ENCODE peak calls at places on chromosomes 6 and 20, in seven cellular contexts. One of them, this sample, is unnamed.

GRCh38 chr6:1729133-1729751 is 119.5 kb downstream of the FOXC1 start:
- DNase-seq in mesothelial cell of epicardium: no peak
- DNase-seq in left ventricle myocardium inferior: no peak
- DNase-seq in T-helper 2 cell: no peak
- DNase-seq in activated CD4-positive, alpha-beta T cell treated with anti-CD3 and anti-CD28 coated beads, Interleukin-2, amount 50 U/mL, for 1 hour: no peak
- DNase-seq in RPMI7951: no peak
- DNase-seq in Karpas-422: no peak
- DNase-seq in this sample: no peak

GRCh38 chr20:50534567-50534966 is 24.4 kb downstream of the PTPN1 start:
- DNase-seq in left ventricle myocardium inferior: no peak
- DNase-seq in activated CD4-positive, alpha-beta T cell treated with anti-CD3 and anti-CD28 coated beads, Interleukin-2, amount 50 U/mL, for 1 hour: no peak
- DNase-seq in RPMI7951: peak; percentile 68
- DNase-seq in Karpas-422: no peak
- DNase-seq in T-helper 2 cell: no peak
- DNase-seq in mesothelial cell of epicardium: no peak
- DNase-seq in this sample: no peak

GRCh38 chr6:85405175-85405852 is 44.6 kb upstream of the NT5E start:
- DNase-seq in Karpas-422: no peak
- DNase-seq in activated CD4-positive, alpha-beta T cell treated with anti-CD3 and anti-CD28 coated beads, Interleukin-2, amount 50 U/mL, for 1 hour: no peak
- DNase-seq in left ventricle myocardium inferior: no peak
- DNase-seq in T-helper 2 cell: no peak
- DNase-seq in mesothelial cell of epicardium: no peak
- DNase-seq in RPMI7951: peak; percentile 40
- DNase-seq in this sample: no peak

GRCh38 chr6:122530440-122531046 is 58.9 kb upstream of the SERINC1 start:
- DNase-seq in RPMI7951: peak; percentile 61
- DNase-seq in T-helper 2 cell: peak; percentile 10
- DNase-seq in left ventricle myocardium inferior: no peak
- DNase-seq in Karpas-422: peak; percentile 87
- DNase-seq in activated CD4-positive, alpha-beta T cell treated with anti-CD3 and anti-CD28 coated beads, Interleukin-2, amount 50 U/mL, for 1 hour: peak; percentile 48
- DNase-seq in mesothelial cell of epicardium: no peak
- DNase-seq in this sample: peak; percentile 18

GRCh38 chr6:37083243-37084138 is 78.0 kb downstream of the FGD2 start:
- DNase-seq in mesothelial cell of epicardium: no peak
- DNase-seq in left ventricle myocardium inferior: peak; percentile 82
- DNase-seq in Karpas-422: no peak
- DNase-seq in T-helper 2 cell: no peak
- DNase-seq in RPMI7951: peak; percentile 79
- DNase-seq in activated CD4-positive, alpha-beta T cell treated with anti-CD3 and anti-CD28 coated beads, Interleukin-2, amount 50 U/mL, for 1 hour: no peak
- DNase-seq in this sample: peak; percentile 83

GRCh38 chr20:7358670-7359069 is 581.6 kb downstream of the HAO1 start:
- DNase-seq in left ventricle myocardium inferior: no peak
- DNase-seq in RPMI7951: no peak
- DNase-seq in T-helper 2 cell: no peak
- DNase-seq in mesothelial cell of epicardium: no peak
- DNase-seq in Karpas-422: no peak
- DNase-seq in activated CD4-positive, alpha-beta T cell treated with anti-CD3 and anti-CD28 coated beads, Interleukin-2, amount 50 U/mL, for 1 hour: no peak
- DNase-seq in this sample: no peak

GRCh38 chr6:33384581-33385020 is 7.0 kb upstream of the KIFC1 start:
- DNase-seq in mesothelial cell of epicardium: no peak
- DNase-seq in Karpas-422: peak; percentile 37
- DNase-seq in RPMI7951: peak; percentile 71
- DNase-seq in activated CD4-positive, alpha-beta T cell treated with anti-CD3 and anti-CD28 coated beads, Interleukin-2, amount 50 U/mL, for 1 hour: no peak
- DNase-seq in T-helper 2 cell: no peak
- DNase-seq in left ventricle myocardium inferior: no peak
- DNase-seq in this sample: no peak

GRCh38 chr6:79077680-79078056 is 386 bp downstream of the PHIP start:
- DNase-seq in RPMI7951: no peak
- DNase-seq in T-helper 2 cell: no peak
- DNase-seq in Karpas-422: peak; percentile 88
- DNase-seq in left ventricle myocardium inferior: no peak
- DNase-seq in activated CD4-positive, alpha-beta T cell treated with anti-CD3 and anti-CD28 coated beads, Interleukin-2, amount 50 U/mL, for 1 hour: no peak
- DNase-seq in mesothelial cell of epicardium: no peak
- DNase-seq in this sample: no peak

GRCh38 chr20:34581341-34582189 is 23.0 kb downstream of the MAP1LC3A start:
- DNase-seq in left ventricle myocardium inferior: peak; percentile 42
- DNase-seq in T-helper 2 cell: no peak
- DNase-seq in Karpas-422: no peak
- DNase-seq in mesothelial cell of epicardium: no peak
- DNase-seq in activated CD4-positive, alpha-beta T cell treated with anti-CD3 and anti-CD28 coated beads, Interleukin-2, amount 50 U/mL, for 1 hour: no peak
- DNase-seq in RPMI7951: peak; percentile 53
- DNase-seq in this sample: no peak

GRCh38 chr20:18431206-18431605 is 35.6 kb downstream of the DZANK1 start:
- DNase-seq in RPMI7951: no peak
- DNase-seq in Karpas-422: no peak
- DNase-seq in activated CD4-positive, alpha-beta T cell treated with anti-CD3 and anti-CD28 coated beads, Interleukin-2, amount 50 U/mL, for 1 hour: no peak
- DNase-seq in left ventricle myocardium inferior: no peak
- DNase-seq in mesothelial cell of epicardium: no peak
- DNase-seq in T-helper 2 cell: no peak
- DNase-seq in this sample: no peak

GRCh38 chr20:22400440-22400839 is 183.9 kb downstream of the FOXA2 start:
- DNase-seq in T-helper 2 cell: no peak
- DNase-seq in mesothelial cell of epicardium: no peak
- DNase-seq in left ventricle myocardium inferior: no peak
- DNase-seq in RPMI7951: no peak
- DNase-seq in activated CD4-positive, alpha-beta T cell treated with anti-CD3 and anti-CD28 coated beads, Interleukin-2, amount 50 U/mL, for 1 hour: no peak
- DNase-seq in Karpas-422: no peak
- DNase-seq in this sample: no peak

GRCh38 chr6:34143884-34144580 is 1.9 kb downstream of the GRM4 start:
- DNase-seq in RPMI7951: no peak
- DNase-seq in mesothelial cell of epicardium: peak; percentile 34
- DNase-seq in T-helper 2 cell: peak; percentile 27
- DNase-seq in activated CD4-positive, alpha-beta T cell treated with anti-CD3 and anti-CD28 coated beads, Interleukin-2, amount 50 U/mL, for 1 hour: peak; percentile 50
- DNase-seq in left ventricle myocardium inferior: no peak
- DNase-seq in Karpas-422: peak; percentile 48
- DNase-seq in this sample: no peak

GRCh38 chr20:62133864-62134263 is 9.3 kb downstream of the PSMA7 start:
- DNase-seq in RPMI7951: no peak
- DNase-seq in Karpas-422: peak; percentile 66
- DNase-seq in T-helper 2 cell: no peak
- DNase-seq in mesothelial cell of epicardium: no peak
- DNase-seq in left ventricle myocardium inferior: no peak
- DNase-seq in activated CD4-positive, alpha-beta T cell treated with anti-CD3 and anti-CD28 coated beads, Interleukin-2, amount 50 U/mL, for 1 hour: no peak
- DNase-seq in this sample: no peak

GRCh38 chr6:118899948-118900347 is 6.0 kb downstream of the ASF1A start:
- DNase-seq in T-helper 2 cell: peak; percentile 7
- DNase-seq in RPMI7951: no peak
- DNase-seq in Karpas-422: no peak
- DNase-seq in activated CD4-positive, alpha-beta T cell treated with anti-CD3 and anti-CD28 coated beads, Interleukin-2, amount 50 U/mL, for 1 hour: no peak
- DNase-seq in left ventricle myocardium inferior: no peak
- DNase-seq in mesothelial cell of epicardium: no peak
- DNase-seq in this sample: no peak

GRCh38 chr20:19864130-19864529 is 106.1 kb downstream of the RIN2 start:
- DNase-seq in left ventricle myocardium inferior: no peak
- DNase-seq in activated CD4-positive, alpha-beta T cell treated with anti-CD3 and anti-CD28 coated beads, Interleukin-2, amount 50 U/mL, for 1 hour: no peak
- DNase-seq in mesothelial cell of epicardium: no peak
- DNase-seq in T-helper 2 cell: no peak
- DNase-seq in RPMI7951: peak; percentile 87
- DNase-seq in Karpas-422: no peak
- DNase-seq in this sample: no peak

GRCh38 chr6:6684365-6684833 is 95.9 kb downstream of the LY86 start:
- DNase-seq in T-helper 2 cell: no peak
- DNase-seq in RPMI7951: no peak
- DNase-seq in mesothelial cell of epicardium: no peak
- DNase-seq in Karpas-422: no peak
- DNase-seq in left ventricle myocardium inferior: no peak
- DNase-seq in activated CD4-positive, alpha-beta T cell treated with anti-CD3 and anti-CD28 coated beads, Interleukin-2, amount 50 U/mL, for 1 hour: no peak
- DNase-seq in this sample: no peak

GRCh38 chr6:157518399-157519250 is 137.6 kb downstream of the ZDHHC14 start:
- DNase-seq in activated CD4-positive, alpha-beta T cell treated with anti-CD3 and anti-CD28 coated beads, Interleukin-2, amount 50 U/mL, for 1 hour: no peak
- DNase-seq in T-helper 2 cell: no peak
- DNase-seq in left ventricle myocardium inferior: no peak
- DNase-seq in Karpas-422: no peak
- DNase-seq in mesothelial cell of epicardium: no peak
- DNase-seq in RPMI7951: no peak
- DNase-seq in this sample: no peak

GRCh38 chr20:38162878-38163875 is 1.9 kb downstream of the TGM2 start:
- DNase-seq in activated CD4-positive, alpha-beta T cell treated with anti-CD3 and anti-CD28 coated beads, Interleukin-2, amount 50 U/mL, for 1 hour: no peak
- DNase-seq in mesothelial cell of epicardium: no peak
- DNase-seq in Karpas-422: no peak
- DNase-seq in RPMI7951: peak; percentile 41
- DNase-seq in left ventricle myocardium inferior: no peak
- DNase-seq in T-helper 2 cell: no peak
- DNase-seq in this sample: no peak

GRCh38 chr6:4270799-4271198 is 135.4 kb upstream of the ECI2 start:
- DNase-seq in activated CD4-positive, alpha-beta T cell treated with anti-CD3 and anti-CD28 coated beads, Interleukin-2, amount 50 U/mL, for 1 hour: no peak
- DNase-seq in left ventricle myocardium inferior: no peak
- DNase-seq in Karpas-422: no peak
- DNase-seq in mesothelial cell of epicardium: no peak
- DNase-seq in T-helper 2 cell: no peak
- DNase-seq in RPMI7951: peak; percentile 20
- DNase-seq in this sample: no peak

GRCh38 chr6:151121900-151122299 is 117.9 kb upstream of the AKAP12 start:
- DNase-seq in RPMI7951: peak; percentile 47
- DNase-seq in T-helper 2 cell: no peak
- DNase-seq in Karpas-422: no peak
- DNase-seq in left ventricle myocardium inferior: peak; percentile 83
- DNase-seq in activated CD4-positive, alpha-beta T cell treated with anti-CD3 and anti-CD28 coated beads, Interleukin-2, amount 50 U/mL, for 1 hour: no peak
- DNase-seq in mesothelial cell of epicardium: no peak
- DNase-seq in this sample: no peak

GRCh38 chr6:127520061-127520460 is 926 bp upstream of the MTCL3 start:
- DNase-seq in mesothelial cell of epicardium: no peak
- DNase-seq in left ventricle myocardium inferior: no peak
- DNase-seq in activated CD4-positive, alpha-beta T cell treated with anti-CD3 and anti-CD28 coated beads, Interleukin-2, amount 50 U/mL, for 1 hour: peak; percentile 6
- DNase-seq in RPMI7951: peak; percentile 31
- DNase-seq in Karpas-422: peak; percentile 41
- DNase-seq in T-helper 2 cell: no peak
- DNase-seq in this sample: no peak

GRCh38 chr6:27562027-27562410 is 89.1 kb upstream of the ZNF184 start:
- DNase-seq in RPMI7951: no peak
- DNase-seq in activated CD4-positive, alpha-beta T cell treated with anti-CD3 and anti-CD28 coated beads, Interleukin-2, amount 50 U/mL, for 1 hour: no peak
- DNase-seq in T-helper 2 cell: no peak
- DNase-seq in Karpas-422: no peak
- DNase-seq in mesothelial cell of epicardium: no peak
- DNase-seq in left ventricle myocardium inferior: no peak
- DNase-seq in this sample: no peak

GRCh38 chr6:69881322-69882151 is 15.2 kb downstream of the COL19A1 start:
- DNase-seq in mesothelial cell of epicardium: no peak
- DNase-seq in RPMI7951: no peak
- DNase-seq in Karpas-422: peak; percentile 44
- DNase-seq in activated CD4-positive, alpha-beta T cell treated with anti-CD3 and anti-CD28 coated beads, Interleukin-2, amount 50 U/mL, for 1 hour: no peak
- DNase-seq in left ventricle myocardium inferior: no peak
- DNase-seq in T-helper 2 cell: no peak
- DNase-seq in this sample: no peak

GRCh38 chr6:43627008-43627825 is 1.8 kb downstream of the GTPBP2 start:
- DNase-seq in activated CD4-positive, alpha-beta T cell treated with anti-CD3 and anti-CD28 coated beads, Interleukin-2, amount 50 U/mL, for 1 hour: no peak
- DNase-seq in Karpas-422: no peak
- DNase-seq in T-helper 2 cell: no peak
- DNase-seq in RPMI7951: peak; percentile 94
- DNase-seq in left ventricle myocardium inferior: peak; percentile 65
- DNase-seq in mesothelial cell of epicardium: no peak
- DNase-seq in this sample: no peak

GRCh38 chr20:62662422-62662821 is 20.1 kb downstream of the SLCO4A1 start:
- DNase-seq in mesothelial cell of epicardium: no peak
- DNase-seq in activated CD4-positive, alpha-beta T cell treated with anti-CD3 and anti-CD28 coated beads, Interleukin-2, amount 50 U/mL, for 1 hour: no peak
- DNase-seq in RPMI7951: peak; percentile 54
- DNase-seq in Karpas-422: no peak
- DNase-seq in left ventricle myocardium inferior: no peak
- DNase-seq in T-helper 2 cell: no peak
- DNase-seq in this sample: no peak

GRCh38 chr6:115770851-115771250 is 289.8 kb downstream of the FRK start:
- DNase-seq in RPMI7951: no peak
- DNase-seq in Karpas-422: no peak
- DNase-seq in activated CD4-positive, alpha-beta T cell treated with anti-CD3 and anti-CD28 coated beads, Interleukin-2, amount 50 U/mL, for 1 hour: no peak
- DNase-seq in T-helper 2 cell: no peak
- DNase-seq in left ventricle myocardium inferior: peak; percentile 11
- DNase-seq in mesothelial cell of epicardium: no peak
- DNase-seq in this sample: no peak

GRCh38 chr20:61955668-61956395 is 109.8 kb downstream of the TAF4 start:
- DNase-seq in activated CD4-positive, alpha-beta T cell treated with anti-CD3 and anti-CD28 coated beads, Interleukin-2, amount 50 U/mL, for 1 hour: no peak
- DNase-seq in mesothelial cell of epicardium: no peak
- DNase-seq in left ventricle myocardium inferior: no peak
- DNase-seq in RPMI7951: no peak
- DNase-seq in T-helper 2 cell: no peak
- DNase-seq in Karpas-422: no peak
- DNase-seq in this sample: no peak